ENCODE peak calls at places on chromosomes 12 and 14, in five cellular contexts. One of them, this sample, is unnamed.

GRCh38 chr12:57459750-57460400 is at the start of gene GLI1:
- DNase-seq in A549: peak
- DNase-seq in GM12878: no peak
- DNase-seq in SK-N-SH: peak
- DNase-seq in IMR-90: peak
- DNase-seq in this sample: peak

GRCh38 chr14:89563503-89563902 is 146.5 kb upstream of the FOXN3 start:
- DNase-seq in A549: no peak
- DNase-seq in GM12878: no peak
- DNase-seq in SK-N-SH: no peak
- DNase-seq in IMR-90: no peak
- DNase-seq in this sample: no peak

GRCh38 chr14:30657606-30658163 is 35.6 kb downstream of the SCFD1 start:
- DNase-seq in A549: peak
- DNase-seq in GM12878: no peak
- DNase-seq in SK-N-SH: no peak
- DNase-seq in IMR-90: peak
- DNase-seq in this sample: no peak

GRCh38 chr12:131061041-131061806 is 107.5 kb downstream of the ADGRD1 start:
- DNase-seq in A549: no peak
- DNase-seq in GM12878: peak
- DNase-seq in SK-N-SH: no peak
- DNase-seq in IMR-90: no peak
- DNase-seq in this sample: no peak

GRCh38 chr14:89621791-89622638 is 205.0 kb upstream of the FOXN3 start:
- DNase-seq in A549: no peak
- DNase-seq in GM12878: no peak
- DNase-seq in SK-N-SH: no peak
- DNase-seq in IMR-90: no peak
- DNase-seq in this sample: no peak

GRCh38 chr12:1933342-1933992 is 15.0 kb upstream of the CACNA2D4 start:
- DNase-seq in A549: no peak
- DNase-seq in GM12878: no peak
- DNase-seq in SK-N-SH: no peak
- DNase-seq in IMR-90: peak
- DNase-seq in this sample: no peak

GRCh38 chr14:74324945-74325361 is 22.2 kb upstream of the ABCD4 start:
- DNase-seq in A549: peak
- DNase-seq in GM12878: no peak
- DNase-seq in SK-N-SH: peak
- DNase-seq in IMR-90: peak
- DNase-seq in this sample: peak

GRCh38 chr14:100589071-100589759 is 2.0 kb upstream of the BEGAIN start:
- DNase-seq in A549: no peak
- DNase-seq in GM12878: no peak
- DNase-seq in SK-N-SH: peak
- DNase-seq in IMR-90: no peak
- DNase-seq in this sample: no peak

GRCh38 chr12:121764808-121765207 is 28.7 kb downstream of the RHOF start:
- DNase-seq in A549: no peak
- DNase-seq in GM12878: no peak
- DNase-seq in SK-N-SH: no peak
- DNase-seq in IMR-90: no peak
- DNase-seq in this sample: no peak

GRCh38 chr14:103846008-103846568 is 1.3 kb downstream of the PPP1R13B start:
- DNase-seq in A549: no peak
- DNase-seq in GM12878: no peak
- DNase-seq in SK-N-SH: no peak
- DNase-seq in IMR-90: no peak
- DNase-seq in this sample: no peak

GRCh38 chr12:13701502-13701901 is 279.9 kb downstream of the GRIN2B start:
- DNase-seq in A549: no peak
- DNase-seq in GM12878: no peak
- DNase-seq in SK-N-SH: no peak
- DNase-seq in IMR-90: no peak
- DNase-seq in this sample: no peak

GRCh38 chr12:47867496-47867941 is 37.3 kb downstream of the VDR start:
- DNase-seq in A549: peak
- DNase-seq in GM12878: no peak
- DNase-seq in SK-N-SH: no peak
- DNase-seq in IMR-90: peak
- DNase-seq in this sample: peak

GRCh38 chr12:89349814-89350213 is 2.5 kb downstream of the DUSP6 start:
- DNase-seq in A549: no peak
- DNase-seq in GM12878: no peak
- DNase-seq in SK-N-SH: peak
- DNase-seq in IMR-90: peak
- DNase-seq in this sample: no peak

GRCh38 chr12:54004063-54004840 is 4.3 kb downstream of the HOXC9 start:
- DNase-seq in A549: no peak
- DNase-seq in GM12878: no peak
- DNase-seq in SK-N-SH: no peak
- DNase-seq in IMR-90: no peak
- DNase-seq in this sample: peak

GRCh38 chr14:100816950-100817901 is 8.7 kb upstream of the MEG3 start:
- DNase-seq in A549: no peak
- DNase-seq in GM12878: no peak
- DNase-seq in SK-N-SH: no peak
- DNase-seq in IMR-90: no peak
- DNase-seq in this sample: no peak

GRCh38 chr12:21819236-21819635 is 44.7 kb upstream of the KCNJ8 start:
- DNase-seq in A549: no peak
- DNase-seq in GM12878: no peak
- DNase-seq in SK-N-SH: no peak
- DNase-seq in IMR-90: peak
- DNase-seq in this sample: no peak

GRCh38 chr12:65876898-65877721 is 52.8 kb downstream of the HMGA2 start:
- DNase-seq in A549: no peak
- DNase-seq in GM12878: no peak
- DNase-seq in SK-N-SH: no peak
- DNase-seq in IMR-90: no peak
- DNase-seq in this sample: no peak

GRCh38 chr12:123971449-123971769 is 1.2 kb downstream of the CCDC92 start:
- DNase-seq in A549: no peak
- DNase-seq in GM12878: no peak
- DNase-seq in SK-N-SH: no peak
- DNase-seq in IMR-90: no peak
- DNase-seq in this sample: no peak

GRCh38 chr12:87116778-87117177 is 860.6 kb upstream of the MGAT4C start:
- DNase-seq in A549: no peak
- DNase-seq in GM12878: no peak
- DNase-seq in SK-N-SH: no peak
- DNase-seq in IMR-90: no peak
- DNase-seq in this sample: no peak

GRCh38 chr12:112798019-112798760 is 6.6 kb downstream of the RPH3A start:
- DNase-seq in A549: no peak
- DNase-seq in GM12878: no peak
- DNase-seq in SK-N-SH: peak
- DNase-seq in IMR-90: no peak
- DNase-seq in this sample: no peak

GRCh38 chr12:75756771-75757170 is 245.4 kb upstream of the KRR1 start:
- DNase-seq in A549: no peak
- DNase-seq in GM12878: no peak
- DNase-seq in SK-N-SH: no peak
- DNase-seq in IMR-90: no peak
- DNase-seq in this sample: no peak

GRCh38 chr12:62758216-62758615 is 176.7 kb downstream of the PPM1H start:
- DNase-seq in A549: peak
- DNase-seq in GM12878: no peak
- DNase-seq in SK-N-SH: no peak
- DNase-seq in IMR-90: peak
- DNase-seq in this sample: no peak

GRCh38 chr12:77591959-77592358 is 238.7 kb upstream of the NAV3 start:
- DNase-seq in A549: no peak
- DNase-seq in GM12878: no peak
- DNase-seq in SK-N-SH: no peak
- DNase-seq in IMR-90: no peak
- DNase-seq in this sample: no peak

GRCh38 chr12:76765598-76765997 is 1.7 kb downstream of the ZDHHC17 start:
- DNase-seq in A549: no peak
- DNase-seq in GM12878: no peak
- DNase-seq in SK-N-SH: no peak
- DNase-seq in IMR-90: no peak
- DNase-seq in this sample: no peak

GRCh38 chr12:132475304-132476037 is 14.5 kb upstream of the FBRSL1 start:
- DNase-seq in A549: peak
- DNase-seq in GM12878: no peak
- DNase-seq in SK-N-SH: peak
- DNase-seq in IMR-90: no peak
- DNase-seq in this sample: peak

GRCh38 chr12:19120795-19121194 is 8.7 kb upstream of the PLEKHA5 start:
- DNase-seq in A549: no peak
- DNase-seq in GM12878: no peak
- DNase-seq in SK-N-SH: no peak
- DNase-seq in IMR-90: peak
- DNase-seq in this sample: no peak

GRCh38 chr14:90699016-90699415 is 117.2 kb downstream of the TTC7B start:
- DNase-seq in A549: no peak
- DNase-seq in GM12878: no peak
- DNase-seq in SK-N-SH: no peak
- DNase-seq in IMR-90: no peak
- DNase-seq in this sample: no peak

GRCh38 chr12:86261142-86261541 is 5.0 kb upstream of the MGAT4C start:
- DNase-seq in A549: no peak
- DNase-seq in GM12878: no peak
- DNase-seq in SK-N-SH: no peak
- DNase-seq in IMR-90: peak
- DNase-seq in this sample: no peak

GRCh38 chr14:77086017-77086727 is 11.9 kb upstream of the CIPC start:
- DNase-seq in A549: peak
- DNase-seq in GM12878: no peak
- DNase-seq in SK-N-SH: no peak
- DNase-seq in IMR-90: peak
- DNase-seq in this sample: no peak

GRCh38 chr12:100955139-100955538 is 160.6 kb downstream of the ANO4 start:
- DNase-seq in A549: no peak
- DNase-seq in GM12878: no peak
- DNase-seq in SK-N-SH: no peak
- DNase-seq in IMR-90: peak
- DNase-seq in this sample: no peak

GRCh38 chr12:27970981-27971489 is 1.5 kb downstream of the PTHLH start:
- DNase-seq in A549: no peak
- DNase-seq in GM12878: no peak
- DNase-seq in SK-N-SH: peak
- DNase-seq in IMR-90: no peak
- DNase-seq in this sample: no peak

DNA sequence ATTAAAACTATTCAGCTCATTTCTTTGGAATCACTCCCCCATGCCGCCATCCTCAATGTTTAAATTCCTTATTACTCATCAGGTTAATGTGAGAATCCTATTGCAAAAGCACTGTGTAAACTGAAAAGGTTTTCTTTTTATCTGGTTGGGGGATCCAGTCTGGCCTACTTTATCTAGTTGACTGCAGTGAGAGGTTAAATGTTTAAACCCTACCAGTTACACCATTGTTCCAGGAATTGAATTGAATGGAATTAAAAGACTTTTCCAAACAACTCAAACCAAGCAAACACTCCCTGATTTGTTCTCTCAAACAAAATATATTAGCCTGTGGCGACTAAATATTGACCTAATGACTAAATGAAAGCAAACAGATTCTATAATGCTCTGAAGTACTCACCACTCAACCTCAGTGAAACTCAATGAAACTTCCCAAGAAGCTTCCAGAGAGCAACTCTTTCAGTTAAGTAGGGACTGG is 100.5 kb downstream of the VEZT start:
- DNase-seq in A549: peak
- DNase-seq in GM12878: no peak
- DNase-seq in SK-N-SH: no peak
- DNase-seq in IMR-90: peak
- DNase-seq in this sample: no peak
- TF ChIP-seq RCOR1 in A549: no peak
- TF ChIP-seq RCOR1 in GM12878: no peak
- TF ChIP-seq RCOR1 in SK-N-SH: no peak
- TF ChIP-seq RCOR1 in IMR-90: no peak
- TF ChIP-seq RCOR1 in this sample: no peak

DNA sequence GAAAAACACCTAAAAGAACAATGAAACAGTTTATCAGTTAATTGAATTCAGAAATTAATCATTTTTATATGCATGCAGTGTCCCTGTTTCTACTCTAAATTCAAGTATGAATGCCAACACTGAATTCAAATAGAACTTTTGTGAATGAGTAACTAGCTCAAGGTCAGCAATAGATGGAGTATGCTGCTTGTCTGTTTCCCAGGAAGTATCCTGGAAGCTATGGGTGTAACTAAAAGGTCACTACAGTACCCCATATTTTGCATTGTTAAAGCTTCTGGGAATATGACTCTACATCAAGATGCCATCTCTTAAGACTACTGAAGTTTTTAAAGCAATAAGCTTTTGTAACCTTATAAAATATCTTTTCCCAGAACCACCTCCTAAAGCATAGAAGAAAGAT is 681.4 kb upstream of the FBXO33 start:
- DNase-seq in A549: no peak
- DNase-seq in GM12878: no peak
- DNase-seq in SK-N-SH: no peak
- DNase-seq in IMR-90: no peak
- DNase-seq in this sample: no peak
- TF ChIP-seq RCOR1 in A549: no peak
- TF ChIP-seq RCOR1 in GM12878: no peak
- TF ChIP-seq RCOR1 in SK-N-SH: no peak
- TF ChIP-seq RCOR1 in IMR-90: no peak
- TF ChIP-seq RCOR1 in this sample: no peak

GRCh38 chr12:46470039-46470627 is 97.6 kb upstream of the SLC38A2 start:
- DNase-seq in A549: no peak
- DNase-seq in GM12878: no peak
- DNase-seq in SK-N-SH: no peak
- DNase-seq in IMR-90: no peak
- DNase-seq in this sample: no peak
- TF ChIP-seq RCOR1 in A549: no peak
- TF ChIP-seq RCOR1 in GM12878: no peak
- TF ChIP-seq RCOR1 in SK-N-SH: no peak
- TF ChIP-seq RCOR1 in IMR-90: no peak
- TF ChIP-seq RCOR1 in this sample: no peak

DNA sequence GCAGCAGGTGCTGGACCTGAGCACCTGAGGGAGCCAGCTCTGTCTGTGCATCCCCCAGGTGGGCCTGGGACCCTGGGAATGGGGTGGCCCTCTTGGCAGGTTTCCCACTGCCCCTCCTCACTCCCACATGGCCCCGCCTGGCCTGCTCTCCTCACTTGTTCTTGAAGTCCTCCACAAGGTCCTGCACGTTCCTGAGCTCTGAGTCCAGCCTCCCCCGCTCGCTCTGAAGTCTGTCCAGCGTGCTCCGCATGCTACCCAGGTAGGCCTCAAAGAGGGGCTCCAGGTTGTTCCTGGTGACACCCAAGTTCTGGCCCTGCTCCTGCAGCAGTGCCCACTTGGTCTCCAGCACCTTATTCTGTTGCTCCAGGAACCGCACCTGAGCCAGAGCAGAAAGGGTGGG is 2.9 kb downstream of the KRT79 start:
- DNase-seq in A549: no peak
- DNase-seq in GM12878: no peak
- DNase-seq in SK-N-SH: no peak
- DNase-seq in IMR-90: no peak
- DNase-seq in this sample: no peak
- TF ChIP-seq RCOR1 in A549: no peak
- TF ChIP-seq RCOR1 in GM12878: no peak
- TF ChIP-seq RCOR1 in SK-N-SH: no peak
- TF ChIP-seq RCOR1 in IMR-90: no peak
- TF ChIP-seq RCOR1 in this sample: no peak

GRCh38 chr12:39227218-39227617 is 215.7 kb downstream of the KIF21A start:
- DNase-seq in A549: no peak
- DNase-seq in GM12878: no peak
- DNase-seq in SK-N-SH: no peak
- DNase-seq in IMR-90: no peak
- DNase-seq in this sample: no peak
- TF ChIP-seq RCOR1 in A549: no peak
- TF ChIP-seq RCOR1 in GM12878: no peak
- TF ChIP-seq RCOR1 in SK-N-SH: no peak
- TF ChIP-seq RCOR1 in IMR-90: no peak
- TF ChIP-seq RCOR1 in this sample: no peak

This sample was measured in K562.